ENCODE peak calls at places on chromosome 13, in six cellular contexts. K is fibroblast of mammary gland, L is tibial nerve, Z is transverse colon, R is fibroblast of lung, Q is PC-3. M is an unnamed sample.
A peak's percentile ranks its signal among the peaks of the same experiment; 100 is the strongest.

GRCh38 chr13:30408319-30409101 is 13.8 kb upstream of the UBE2L5 start:
- DNase-seq in K (peak; percentile 89), L (peak; percentile 93), Z (peak; percentile 97), R (peak; percentile 89), Q (peak; percentile 89), M (peak; percentile 92)

GRCh38 chr13:31064636-31065035 is 97.1 kb downstream of the HSPH1 start:
- DNase-seq in K (no peak), L (no peak), Z (no peak), R (no peak), Q (no peak), M (no peak)

GRCh38 chr13:101529419-101529818 is 76.9 kb downstream of the ITGBL1 start:
- DNase-seq in K (peak; percentile 96), L (no peak), Z (no peak), R (peak; percentile 77), Q (no peak), M (peak; percentile 20)

GRCh38 chr13:37747071-37747612 is 122.4 kb downstream of the TRPC4 start:
- DNase-seq in K (peak; percentile 67), L (no peak), Z (no peak), R (peak; percentile 91), Q (peak; percentile 86), M (peak; percentile 84)

GRCh38 chr13:30463820-30464495 is 1.8 kb downstream of the HMGB1 start:
- DNase-seq in K (peak; percentile 73), L (peak; percentile 18), Z (peak; percentile 75), R (peak; percentile 69), Q (peak; percentile 51), M (peak; percentile 54)

GRCh38 chr13:48156466-48156865 is 61.6 kb upstream of the MED4 start:
- DNase-seq in K (no peak), L (no peak), Z (peak; percentile 51), R (no peak), Q (no peak), M (peak; percentile 79)

GRCh38 chr13:32581177-32581786 is 5.0 kb upstream of the PDS5B start:
- DNase-seq in K (peak; percentile 48), L (no peak), Z (no peak), R (peak; percentile 64), Q (peak; percentile 44), M (peak; percentile 29)

GRCh38 chr13:39876258-39876657 is 220.8 kb downstream of the COG6 start:
- DNase-seq in K (peak; percentile 98), L (no peak), Z (no peak), R (peak; percentile 76), Q (peak; percentile 61), M (peak; percentile 87)

GRCh38 chr13:83879431-83880171 is 2.7 kb downstream of the SLITRK1 start:
- DNase-seq in K (peak; percentile 15), L (no peak), Z (no peak), R (no peak), Q (no peak), M (peak; percentile 28)

GRCh38 chr13:31859546-31859945 is 120.2 kb downstream of the RXFP2 start:
- DNase-seq in K (peak; percentile 59), L (no peak), Z (no peak), R (no peak), Q (no peak), M (no peak)

GRCh38 chr13:101916108-101916757 is 463.8 kb downstream of the ITGBL1 start:
- DNase-seq in K (peak; percentile 34), L (no peak), Z (no peak), R (peak; percentile 19), Q (no peak), M (peak; percentile 26)

GRCh38 chr13:95185851-95186250 is 115.4 kb downstream of the ABCC4 start:
- DNase-seq in K (no peak), L (no peak), Z (no peak), R (no peak), Q (no peak), M (no peak)

GRCh38 chr13:68908879-68909278 is 1198.7 kb upstream of the ATXN8OS start:
- DNase-seq in K (no peak), L (no peak), Z (no peak), R (no peak), Q (no peak), M (no peak)

GRCh38 chr13:98937911-98938381 is 39.9 kb downstream of the DOCK9 start:
- DNase-seq in K (peak; percentile 14), L (no peak), Z (no peak), R (peak; percentile 42), Q (no peak), M (no peak)

GRCh38 chr13:51804295-51805172 is 571 bp upstream of the DHRS12 start:
- DNase-seq in K (no peak), L (no peak), Z (peak; percentile 53), R (peak; percentile 14), Q (no peak), M (no peak)

GRCh38 chr13:33073338-33073737 is 57.1 kb downstream of the KL start:
- DNase-seq in K (no peak), L (no peak), Z (no peak), R (no peak), Q (no peak), M (no peak)

GRCh38 chr13:35469781-35470380 is 6.6 kb downstream of the MAB21L1 start:
- DNase-seq in K (no peak), L (no peak), Z (no peak), R (no peak), Q (no peak), M (no peak)

GRCh38 chr13:79767126-79767525 is 286.2 kb downstream of the NDFIP2 start:
- DNase-seq in K (no peak), L (no peak), Z (no peak), R (no peak), Q (peak; percentile 19), M (peak; percentile 5)

GRCh38 chr13:110640591-110641029 is 25.3 kb downstream of the NAXD start:
- DNase-seq in K (peak; percentile 45), L (no peak), Z (no peak), R (peak; percentile 62), Q (no peak), M (no peak)

GRCh38 chr13:113589251-113589960 is 4.9 kb downstream of the TFDP1 start:
- DNase-seq in K (no peak), L (no peak), Z (peak; percentile 2), R (no peak), Q (no peak), M (no peak)

GRCh38 chr13:63636231-63636993 is 2220.8 kb upstream of the PCDH20 start:
- DNase-seq in K (no peak), L (no peak), Z (no peak), R (peak; percentile 14), Q (peak; percentile 9), M (no peak)

GRCh38 chr13:83498486-83499190 is 383.6 kb downstream of the SLITRK1 start:
- DNase-seq in K (peak; percentile 79), L (no peak), Z (no peak), R (peak; percentile 45), Q (peak; percentile 80), M (peak; percentile 77)

GRCh38 chr13:48014359-48014758 is 13.3 kb upstream of the SUCLA2 start:
- DNase-seq in K (no peak), L (no peak), Z (no peak), R (no peak), Q (no peak), M (peak; percentile 70)

GRCh38 chr13:90307136-90307535 is 1040.4 kb upstream of the MIR17HG start:
- DNase-seq in K (no peak), L (no peak), Z (no peak), R (no peak), Q (no peak), M (no peak)

GRCh38 chr13:65966991-65967451 is 1263.1 kb downstream of the PCDH9 start:
- DNase-seq in K (peak; percentile 64), L (no peak), Z (no peak), R (peak; percentile 23), Q (peak; percentile 71), M (peak; percentile 59)

GRCh38 chr13:50125306-50125555 is 110.0 kb downstream of the KCNRG start:
- DNase-seq in K (no peak), L (no peak), Z (no peak), R (no peak), Q (no peak), M (no peak)

GRCh38 chr13:24624801-24625231 is 55.4 kb upstream of the ATP12A start:
- DNase-seq in K (no peak), L (no peak), Z (no peak), R (peak; percentile 34), Q (no peak), M (no peak)
- H3K4me3 ChIP-seq in K (no peak overlapping the region), L (no peak overlapping the region), Z (no peak overlapping the region), R (no peak overlapping the region), Q (no peak overlapping the region), M (no peak overlapping the region)

DNA sequence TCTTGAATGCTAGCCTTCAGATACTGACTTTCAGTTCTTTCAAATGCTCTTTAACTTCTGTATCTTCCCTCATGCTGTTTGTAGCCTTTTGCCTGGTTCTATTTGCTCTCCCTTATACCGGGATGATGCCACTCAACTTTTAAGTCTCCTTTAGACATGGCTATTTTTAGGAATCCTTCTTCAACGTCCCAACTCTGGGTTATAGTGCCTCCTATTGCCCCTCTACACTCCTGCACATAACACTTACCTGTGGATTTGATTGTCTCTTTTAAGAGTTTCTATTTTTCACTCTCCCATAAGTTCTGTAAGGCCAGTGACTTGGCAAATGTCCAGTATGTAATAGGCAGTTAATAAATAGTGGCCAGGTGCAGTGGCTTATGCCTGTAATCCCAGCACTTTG is 343.0 kb downstream of the KLF5 start:
- DNase-seq in K (no peak), L (no peak), Z (no peak), R (no peak), Q (no peak), M (no peak)
- TF ChIP-seq CTCF in K (no peak), L (no peak), Z (no peak), R (no peak), Q (peak; percentile 14), M (no peak)

GRCh38 chr13:27968316-27969072 is 621 bp downstream of the CDX2 start:
- DNase-seq in K (no peak), L (no peak), Z (no peak), R (no peak), Q (no peak), M (no peak)
- H3K4me3 ChIP-seq in K (no peak overlapping the region), L (peak overlapping the region; percentile 38), Z (peak overlapping the region; percentile 73), R (no peak overlapping the region), Q (peak overlapping the region; percentile 57), M (no peak overlapping the region)

GRCh38 chr13:87680298-87680697 is 9.1 kb downstream of the SLITRK5 start:
- DNase-seq in K (no peak), L (no peak), Z (no peak), R (peak; percentile 15), Q (peak; percentile 76), M (peak; percentile 82)
- TF ChIP-seq CTCF in K (no peak), L (no peak), Z (no peak), R (no peak), Q (peak; percentile 56), M (peak; percentile 54)

GRCh38 chr13:97878421-97879375 is 74.8 kb upstream of the IPO5 start:
- DNase-seq in K (no peak), L (no peak), Z (no peak), R (no peak), Q (peak; percentile 5), M (no peak)
- H3K4me3 ChIP-seq in K (no peak overlapping the region), L (no peak overlapping the region), Z (no peak overlapping the region), R (no peak overlapping the region), Q (no peak overlapping the region), M (no peak overlapping the region)

M was measured in epithelial cell of esophagus.